ENCODE peak calls at places on chromosomes 12 and 14, in five cellular contexts. S is RWPE1, X is coronary artery, I is A673, T is AG04450. J is an unnamed sample.

GRCh38 chr12:26896913-26897312 is 40.9 kb downstream of the INTS13 start:
- DNase-seq in S (no peak), X (no peak), I (no peak), T (no peak), J (no peak)

GRCh38 chr12:112160611-112161010 is 35.3 kb downstream of the TRAFD1 start:
- DNase-seq in S (no peak), X (no peak), I (no peak), T (no peak), J (no peak)

GRCh38 chr14:75454963-75455546 is 27.2 kb downstream of the JDP2 start:
- DNase-seq in S (no peak), X (no peak), I (no peak), T (no peak), J (no peak)

GRCh38 chr14:21521526-21521925 is 4.6 kb downstream of the SALL2 start:
- DNase-seq in S (no peak), X (no peak), I (no peak), T (no peak), J (no peak)

GRCh38 chr14:65961004-65961403 is 525.2 kb upstream of the CCDC196 start:
- DNase-seq in S (no peak), X (no peak), I (peak; percentile 74), T (no peak), J (peak; percentile 57)

GRCh38 chr12:112837629-112838191 is 46.2 kb downstream of the RPH3A start:
- DNase-seq in S (peak; percentile 66), X (no peak), I (peak; percentile 37), T (no peak), J (no peak)

GRCh38 chr12:87847147-87847546 is 182.1 kb downstream of the C12orf50 start:
- DNase-seq in S (no peak), X (no peak), I (no peak), T (no peak), J (no peak)

GRCh38 chr12:112711026-112711425 is 80.5 kb upstream of the RPH3A start:
- DNase-seq in S (no peak), X (no peak), I (peak; percentile 58), T (no peak), J (no peak)

GRCh38 chr14:92425101-92425500 is 88.5 kb upstream of the RIN3 start:
- DNase-seq in S (peak; percentile 16), X (no peak), I (no peak), T (no peak), J (no peak)

GRCh38 chr12:28027328-28027727 is 54.8 kb upstream of the PTHLH start:
- DNase-seq in S (no peak), X (no peak), I (no peak), T (no peak), J (no peak)

GRCh38 chr12:107241421-107241820 is 148.1 kb upstream of the CRY1 start:
- DNase-seq in S (no peak), X (no peak), I (no peak), T (no peak), J (no peak)

GRCh38 chr12:121805800-121806555 is 2.2 kb downstream of the SETD1B start:
- DNase-seq in S (no peak), X (no peak), I (no peak), T (no peak), J (no peak)

GRCh38 chr14:99667821-99668220 is 16.3 kb upstream of the CYP46A1 start:
- DNase-seq in S (no peak), X (no peak), I (no peak), T (no peak), J (no peak)

GRCh38 chr14:79584679-79585078 is 626.6 kb downstream of the DIO2 start:
- DNase-seq in S (no peak), X (no peak), I (peak; percentile 50), T (peak; percentile 86), J (no peak)
- TF ChIP-seq CTCF in S (no peak), X (no peak), I (peak; percentile 40), T (peak; percentile 68), J (no peak)

DNA sequence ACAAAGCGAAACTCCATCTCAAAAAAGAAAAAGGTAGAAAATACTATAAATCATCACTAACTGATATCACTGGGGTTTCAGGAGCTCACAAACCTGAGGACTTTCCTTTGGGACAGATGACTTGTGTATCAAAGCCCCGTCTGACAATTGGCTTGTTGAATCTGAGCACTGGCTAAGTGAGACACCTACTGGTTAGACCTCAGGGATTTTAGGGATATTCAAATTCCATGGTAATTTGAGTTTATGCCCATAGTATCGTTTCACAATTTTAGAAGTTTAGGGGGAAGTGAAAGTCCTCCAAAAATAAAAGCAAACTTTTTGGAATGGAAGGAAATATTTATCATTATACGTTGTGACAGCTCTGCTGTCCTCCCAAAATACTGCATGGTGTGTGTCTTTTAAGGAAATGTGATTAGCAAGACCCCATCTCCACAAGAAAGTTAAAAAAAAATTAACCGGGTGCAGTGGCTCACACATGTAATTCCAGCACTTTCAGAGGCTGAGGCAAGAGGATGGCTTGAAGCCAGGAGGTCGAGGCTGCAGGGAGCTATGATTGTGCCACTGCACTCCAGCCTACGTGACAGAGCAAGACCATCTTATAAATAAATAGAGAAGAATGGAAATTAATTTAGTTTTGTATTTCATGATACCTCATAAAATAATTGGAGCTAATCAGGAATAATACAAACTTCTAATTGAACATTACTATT is 49.2 kb downstream of the FBXL14 start:
- DNase-seq in S (no peak), X (no peak), I (peak; percentile 53), T (no peak), J (no peak)
- TF ChIP-seq CTCF in S (no peak), X (no peak), I (peak; percentile 53), T (peak; percentile 34), J (no peak)

GRCh38 chr12:18857656-18858055 is 119.7 kb downstream of the CAPZA3 start:
- DNase-seq in S (no peak), X (no peak), I (no peak), T (no peak), J (no peak)

GRCh38 chr12:18864900-18865561 is 127.1 kb downstream of the CAPZA3 start:
- DNase-seq in S (peak; percentile 14), X (no peak), I (no peak), T (no peak), J (no peak)

GRCh38 chr12:18859400-18859799 is 121.5 kb downstream of the CAPZA3 start:
- DNase-seq in S (no peak), X (no peak), I (no peak), T (no peak), J (no peak)

GRCh38 chr12:18863769-18864500 is 126.0 kb downstream of the CAPZA3 start:
- DNase-seq in S (no peak), X (no peak), I (no peak), T (no peak), J (no peak)

DNA sequence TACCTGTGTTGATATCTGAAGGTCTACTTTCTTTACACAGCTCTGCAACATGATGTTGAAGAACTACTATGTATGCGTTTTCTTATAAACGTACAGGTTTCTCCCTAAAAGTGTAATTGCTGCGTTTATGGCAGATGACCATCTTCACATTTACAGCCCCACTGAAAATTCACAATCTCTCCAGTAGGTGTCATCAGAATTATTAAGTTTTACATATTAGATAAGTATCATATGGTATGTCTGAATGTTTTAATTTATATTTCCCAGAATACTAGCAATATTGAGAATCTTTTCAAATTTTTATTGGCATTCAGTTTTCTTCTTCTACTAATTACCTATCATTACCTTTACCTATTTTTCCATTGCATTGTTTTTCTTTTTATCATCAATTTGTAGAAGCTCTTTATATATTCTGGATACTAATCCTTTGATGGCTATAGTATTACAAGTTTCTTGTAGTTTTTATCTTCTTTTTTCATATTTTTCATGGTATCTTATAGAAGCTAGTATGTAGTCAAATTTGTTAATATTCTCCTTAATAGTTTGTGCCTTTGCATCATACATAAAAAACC is 123.5 kb downstream of the CAPZA3 start:
- DNase-seq in S (peak; percentile 12), X (no peak), I (peak; percentile 62), T (no peak), J (no peak)
- TF ChIP-seq CTCF in S (peak; percentile 21), X (no peak), I (peak; percentile 64), T (peak; percentile 47), J (no peak)

GRCh38 chr12:132703611-132704010 is 7.0 kb upstream of the PGAM5 start:
- DNase-seq in S (no peak), X (no peak), I (no peak), T (no peak), J (no peak)

GRCh38 chr12:132700212-132700913 is 10.3 kb upstream of the PGAM5 start:
- DNase-seq in S (no peak), X (no peak), I (no peak), T (no peak), J (no peak)

GRCh38 chr12:132707241-132707640 is 3.4 kb upstream of the PGAM5 start:
- DNase-seq in S (no peak), X (no peak), I (no peak), T (no peak), J (no peak)

GRCh38 chr12:132698336-132698735 is 10.9 kb downstream of the PXMP2 start:
- DNase-seq in S (no peak), X (no peak), I (no peak), T (no peak), J (no peak)

GRCh38 chr12:132702640-132703039 is 8.0 kb upstream of the PGAM5 start:
- DNase-seq in S (no peak), X (no peak), I (no peak), T (no peak), J (no peak)
- TF ChIP-seq CTCF in S (no peak), X (no peak), I (no peak), T (no peak), J (peak; percentile 12)

DNA sequence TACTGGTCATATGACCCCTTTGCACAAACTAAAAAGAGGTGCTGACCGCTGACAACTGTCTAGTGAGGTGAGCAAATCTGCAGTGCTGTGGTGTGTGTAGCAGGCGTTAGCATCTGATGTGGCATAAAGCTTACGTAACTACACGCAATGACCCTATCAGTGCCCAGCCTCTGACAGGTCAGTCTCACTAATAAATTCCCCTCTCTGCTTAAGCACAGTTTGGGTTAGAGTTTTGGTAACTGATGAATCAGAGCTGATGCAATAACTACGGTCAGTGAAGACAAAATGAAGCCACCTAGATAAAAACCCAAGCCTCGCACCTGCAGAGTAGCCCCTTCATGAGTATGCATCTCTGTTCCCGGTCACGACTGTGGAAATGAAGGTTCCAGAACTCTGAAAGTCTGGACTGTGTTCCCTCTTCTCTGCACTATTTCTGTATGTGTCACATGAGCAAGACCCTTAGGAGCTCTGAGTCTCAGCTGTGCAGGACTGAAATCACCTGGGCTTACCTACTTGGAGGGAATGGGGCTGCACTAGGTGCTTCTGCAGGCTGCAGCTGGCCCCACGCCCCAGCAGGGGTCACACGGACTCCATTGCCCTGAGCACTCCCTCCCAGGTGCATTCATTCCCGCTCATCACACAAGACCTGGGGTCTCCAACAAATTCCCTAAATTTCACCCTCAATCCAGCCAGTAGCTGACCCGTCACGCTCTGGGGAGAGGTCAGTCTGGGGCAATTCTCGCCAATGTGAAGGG is 54.4 kb downstream of the RIMBP2 start:
- DNase-seq in S (peak; percentile 22), X (no peak), I (no peak), T (no peak), J (no peak)
- TF ChIP-seq CTCF in S (no peak), X (no peak), I (no peak), T (no peak), J (no peak)